ENCODE peak calls at places on chromosomes 3 and 15, in ten cellular contexts. V, C, R, T, M, H, Q, G, N and O are unnamed samples.
A peak's percentile ranks its signal among the peaks of the same experiment; 100 is the strongest.

GRCh38 chr3:176561826-176562225 is 635.5 kb downstream of the TBL1XR1 start:
- DNase-seq in Q (no peak), H (no peak), N (no peak), C (no peak), M (no peak), T (no peak), V (no peak), G (no peak), R (no peak), O (no peak)

GRCh38 chr3:129605593-129606521 is 619 bp downstream of the PLXND1 start:
- DNase-seq in N (no peak), V (peak; percentile 41), Q (no peak), T (peak; percentile 69), M (peak; percentile 51), G (peak; percentile 85), H (no peak), R (peak; percentile 61), C (peak; percentile 25), O (peak; percentile 47)

GRCh38 chr3:114112696-114113095 is 56.2 kb downstream of the QTRT2 start:
- DNase-seq in V (no peak), N (no peak), G (peak; percentile 35), Q (no peak), H (no peak), T (no peak), C (no peak), R (no peak), M (no peak), O (no peak)

GRCh38 chr15:69531302-69532027 is 78.8 kb downstream of the RPLP1 start:
- DNase-seq in T (no peak), H (no peak), G (no peak), Q (no peak), C (no peak), M (no peak), R (no peak), V (no peak), N (no peak), O (no peak)

GRCh38 chr15:37880009-37880834 is 54.2 kb upstream of the TMCO5A start:
- DNase-seq in M (peak; percentile 22), H (no peak), V (no peak), G (peak; percentile 67), N (no peak), R (no peak), Q (peak; percentile 16), C (no peak), T (no peak), O (no peak)

GRCh38 chr15:78987891-78988360 is 43.1 kb upstream of the CTSH start:
- DNase-seq in N (no peak), M (no peak), Q (no peak), H (peak; percentile 35), C (no peak), R (no peak), G (peak; percentile 24), T (no peak), V (no peak), O (no peak)

GRCh38 chr3:146715176-146715575 is 110.0 kb upstream of the PLSCR5 start:
- DNase-seq in T (no peak), Q (no peak), N (no peak), H (no peak), C (no peak), R (no peak), V (no peak), M (no peak), G (peak; percentile 50), O (no peak)

GRCh38 chr15:77070500-77071337 is at the start of gene TSPAN3:
- DNase-seq in H (peak; percentile 96), N (peak; percentile 68), C (peak; percentile 89), R (peak; percentile 93), T (peak; percentile 94), G (peak; percentile 97), V (peak; percentile 92), M (peak; percentile 92), Q (peak; percentile 75), O (peak; percentile 95)

GRCh38 chr3:120147072-120147871 is 53.0 kb upstream of the GSK3B start:
- DNase-seq in G (no peak), C (peak; percentile 39), V (peak; percentile 19), T (no peak), Q (no peak), M (peak; percentile 66), H (no peak), R (no peak), N (no peak), O (no peak)

GRCh38 chr15:64883097-64883581 is 28.6 kb upstream of the ANKDD1A start:
- DNase-seq in T (no peak), M (no peak), V (peak; percentile 76), N (no peak), Q (no peak), R (no peak), G (peak; percentile 40), C (no peak), H (peak; percentile 30), O (no peak)

GRCh38 chr3:24734019-24734418 is 239.4 kb upstream of the THRB start:
- DNase-seq in M (no peak), V (no peak), N (no peak), G (no peak), R (no peak), Q (no peak), C (no peak), T (no peak), H (no peak), O (no peak)

DNA sequence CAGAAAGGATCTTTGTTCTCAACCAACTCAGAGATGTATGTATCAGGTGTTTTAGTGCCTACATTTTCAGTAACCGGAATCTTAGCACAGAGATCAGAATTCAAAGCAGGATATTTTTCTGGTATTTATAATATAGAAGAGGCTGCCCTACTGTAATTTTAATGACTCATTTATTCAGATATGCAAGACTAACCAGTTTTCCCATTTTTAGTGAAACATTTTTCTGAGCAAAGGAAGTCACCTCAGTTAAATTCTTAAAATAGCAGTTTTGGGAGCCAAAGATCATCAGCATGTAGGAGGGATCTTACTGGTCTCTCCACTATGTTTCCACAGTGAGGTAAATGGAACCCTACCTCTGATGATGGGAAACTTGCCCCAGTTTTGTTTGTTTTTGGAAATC is 42.0 kb downstream of the SRP14 start:
- DNase-seq in R (no peak), N (no peak), C (no peak), V (no peak), M (no peak), H (no peak), T (no peak), G (peak; percentile 41), Q (no peak), O (no peak)
- H3K27ac ChIP-seq in R (no peak overlapping the region), N (no peak overlapping the region), C (no peak overlapping the region), V (no peak overlapping the region), M (no peak overlapping the region), H (no peak overlapping the region), T (no peak overlapping the region), G (peak overlapping the region; percentile 40), Q (no peak overlapping the region), O (no peak overlapping the region)

DNA sequence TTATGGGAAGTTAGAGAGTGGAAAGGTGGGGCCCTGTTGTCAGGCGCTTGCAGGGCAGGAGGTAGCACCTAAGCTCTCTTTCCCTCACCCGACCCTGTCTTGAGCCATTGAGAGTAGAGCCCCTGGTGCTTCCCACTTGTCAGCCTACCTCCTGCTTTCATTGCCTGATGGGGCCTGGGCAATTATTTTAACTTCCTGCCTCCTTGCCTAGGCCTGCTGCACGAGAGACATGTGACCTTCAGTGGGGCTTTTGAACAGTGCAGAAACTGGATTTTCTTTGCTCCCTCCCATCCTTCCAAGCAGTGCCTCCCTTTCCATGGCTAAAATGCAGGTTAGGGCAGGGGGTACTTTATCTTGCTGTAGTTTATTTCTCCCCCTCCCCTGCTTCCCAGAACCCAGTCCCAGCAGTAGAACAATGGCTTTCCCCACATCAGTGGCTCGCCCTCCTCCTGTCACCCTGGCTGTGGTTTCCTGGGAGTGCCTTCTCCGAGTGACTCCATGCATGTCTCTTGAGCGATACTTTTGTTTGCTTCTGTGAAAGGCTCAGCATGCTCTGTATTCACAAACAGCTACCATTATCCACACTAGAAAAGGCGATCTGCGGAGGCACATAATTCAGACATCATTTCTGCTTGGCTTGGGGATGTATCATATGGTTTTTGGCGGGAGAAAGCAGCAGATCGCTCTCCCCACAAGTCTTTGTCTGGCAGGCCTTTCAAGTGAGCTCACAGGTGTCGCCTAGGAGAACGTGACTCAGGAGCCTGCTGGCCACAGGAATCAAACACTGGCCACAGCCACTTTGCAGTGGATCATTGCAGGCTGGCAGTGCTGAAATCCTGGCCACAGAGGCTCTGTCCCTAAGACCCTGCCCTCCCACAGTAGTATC is 24.1 kb downstream of the PDIA5 start:
- DNase-seq in G (no peak), R (no peak), C (no peak), M (no peak), V (no peak), H (no peak), N (no peak), T (no peak), Q (no peak), O (no peak)
- H3K27ac ChIP-seq in G (no peak overlapping the region), R (peak overlapping the region; percentile 56), C (no peak overlapping the region), M (no peak overlapping the region), V (no peak overlapping the region), H (peak overlapping the region; percentile 74), N (peak overlapping the region; percentile 67), T (peak overlapping the region; percentile 76), Q (no peak overlapping the region), O (no peak overlapping the region)

GRCh38 chr3:185560676-185561075 is 8.3 kb upstream of the LIPH start:
- DNase-seq in T (no peak), G (no peak), N (no peak), M (peak; percentile 56), V (no peak), H (no peak), C (no peak), R (no peak), Q (no peak), O (no peak)

GRCh38 chr3:185559706-185560090 is 7.3 kb upstream of the LIPH start:
- DNase-seq in C (no peak), N (no peak), Q (no peak), T (no peak), H (no peak), R (no peak), G (no peak), M (no peak), V (no peak), O (no peak)

GRCh38 chr3:185561374-185561943 is 9.1 kb upstream of the LIPH start:
- DNase-seq in T (peak; percentile 34), C (no peak), G (no peak), H (peak; percentile 73), N (no peak), V (peak; percentile 9), M (peak; percentile 60), Q (no peak), R (no peak), O (no peak)

GRCh38 chr3:185555948-185556347 is 3.6 kb upstream of the LIPH start:
- DNase-seq in M (no peak), G (no peak), H (no peak), T (no peak), V (no peak), R (no peak), C (no peak), N (no peak), Q (no peak), O (no peak)

DNA sequence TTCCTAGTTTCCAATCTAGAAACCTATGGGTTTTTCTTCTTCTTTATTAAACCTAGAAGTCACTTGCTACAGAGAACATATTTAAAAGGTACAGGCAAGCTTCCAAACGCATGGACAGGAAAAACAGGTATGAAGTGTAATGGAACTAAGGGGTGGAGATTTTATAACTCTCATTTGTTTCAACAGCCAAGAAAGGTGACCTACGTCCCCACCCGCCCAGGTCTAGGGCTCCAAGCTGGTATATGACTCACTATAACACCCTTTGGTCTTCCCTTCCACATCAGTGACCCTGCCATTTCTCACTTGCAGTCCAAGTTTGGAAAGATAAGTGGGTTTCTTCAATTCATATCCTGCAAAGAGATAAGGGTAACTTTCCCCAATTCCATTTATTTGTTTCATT is 6.0 kb upstream of the LIPH start:
- DNase-seq in N (no peak), T (no peak), V (no peak), C (no peak), G (peak; percentile 19), R (no peak), H (no peak), Q (no peak), M (peak; percentile 92), O (peak; percentile 73)
- H3K27ac ChIP-seq in N (no peak overlapping the region), T (no peak overlapping the region), V (no peak overlapping the region), C (no peak overlapping the region), G (no peak overlapping the region), R (peak overlapping the region; percentile 13), H (no peak overlapping the region), Q (no peak overlapping the region), M (peak overlapping the region; percentile 99), O (peak overlapping the region; percentile 92)

GRCh38 chr15:99421172-99421656 is 144.6 kb upstream of the MEF2A start:
- DNase-seq in Q (no peak), M (no peak), H (no peak), C (peak; percentile 56), V (no peak), R (peak; percentile 12), T (no peak), G (no peak), N (no peak), O (no peak)
- H3K27ac ChIP-seq in Q (no peak overlapping the region), M (no peak overlapping the region), H (no peak overlapping the region), C (peak overlapping the region; percentile 38), V (no peak overlapping the region), R (no peak overlapping the region), T (no peak overlapping the region), G (no peak overlapping the region), N (no peak overlapping the region), O (no peak overlapping the region)